ENCODE peak calls at places on chromosomes 2 and 18, in seven cellular contexts. F is aorta, C is uterus, D is HCT116, X is mesendoderm, E is transverse colon, T is GM23338. H is an unnamed sample. For H3K4me1, the result is how much of the 10 kb centered on the place peaks cover.

GRCh38 chr2:129914538-129915302 is 64.7 kb upstream of the RAB6C start:
- DNase-seq in F (no peak), C (no peak), D (no peak), X (no peak), E (no peak), T (no peak), H (no peak)

GRCh38 chr2:127651987-127652550 is 6.1 kb downstream of the GPR17 start:
- DNase-seq in F (no peak), C (peak), D (no peak), X (no peak), E (peak), T (no peak), H (no peak)

GRCh38 chr2:181952413-181953226 is 33.0 kb upstream of the PPP1R1C start:
- DNase-seq in F (no peak), C (no peak), D (no peak), X (no peak), E (no peak), T (no peak), H (no peak)

GRCh38 chr18:51890762-51891161 is 449.2 kb upstream of the DCC start:
- DNase-seq in F (no peak), C (no peak), D (no peak), X (no peak), E (peak), T (no peak), H (peak)

GRCh38 chr2:197136452-197136851 is 174.1 kb downstream of the ANKRD44 start:
- DNase-seq in F (no peak), C (no peak), D (no peak), X (no peak), E (no peak), T (no peak), H (no peak)

GRCh38 chr18:25284861-25285574 is 66.9 kb downstream of the ZNF521 start:
- DNase-seq in F (no peak), C (peak), D (no peak), X (peak), E (no peak), T (peak), H (no peak)

GRCh38 chr18:47999801-48000248 is 69.4 kb upstream of the SMAD2 start:
- DNase-seq in F (no peak), C (no peak), D (no peak), X (no peak), E (no peak), T (no peak), H (no peak)

GRCh38 chr2:223585691-223586090 is 16.5 kb downstream of the SCG2 start:
- DNase-seq in F (no peak), C (no peak), D (no peak), X (no peak), E (no peak), T (no peak), H (no peak)

GRCh38 chr2:23711979-23712755 is 214.8 kb downstream of the ATAD2B start:
- DNase-seq in F (no peak), C (no peak), D (no peak), X (peak), E (no peak), T (peak), H (no peak)

GRCh38 chr2:45332567-45332966 is 278.5 kb downstream of the SRBD1 start:
- DNase-seq in F (no peak), C (no peak), D (no peak), X (peak), E (no peak), T (no peak), H (no peak)

DNA sequence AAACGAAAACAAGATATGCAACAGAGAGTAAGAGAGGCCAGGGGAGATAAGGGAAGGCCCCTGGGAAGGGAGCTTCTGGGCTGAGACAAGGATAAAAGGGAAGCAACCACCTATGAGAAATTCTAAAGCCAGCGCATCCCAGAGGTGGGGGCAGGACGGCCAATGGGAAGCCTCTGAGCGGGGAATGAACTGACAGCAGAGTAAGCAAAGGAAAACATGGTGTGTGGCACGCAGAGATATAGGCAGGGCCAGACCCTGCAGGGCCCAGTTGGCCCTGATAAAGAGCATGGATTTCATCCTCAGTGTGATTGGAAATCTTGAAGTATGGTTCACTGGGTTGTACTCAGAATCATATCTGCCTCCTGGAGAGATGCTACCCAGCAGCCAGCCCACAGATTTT is 78.7 kb downstream of the IRS1 start:
- DNase-seq in F (no peak), C (no peak), D (no peak), X (peak), E (no peak), T (peak), H (no peak)
- H3K4me1 ChIP-seq in F (under half), C (under half), D (under half), X (under half), E (under half), T (under half), H (under half)

DNA sequence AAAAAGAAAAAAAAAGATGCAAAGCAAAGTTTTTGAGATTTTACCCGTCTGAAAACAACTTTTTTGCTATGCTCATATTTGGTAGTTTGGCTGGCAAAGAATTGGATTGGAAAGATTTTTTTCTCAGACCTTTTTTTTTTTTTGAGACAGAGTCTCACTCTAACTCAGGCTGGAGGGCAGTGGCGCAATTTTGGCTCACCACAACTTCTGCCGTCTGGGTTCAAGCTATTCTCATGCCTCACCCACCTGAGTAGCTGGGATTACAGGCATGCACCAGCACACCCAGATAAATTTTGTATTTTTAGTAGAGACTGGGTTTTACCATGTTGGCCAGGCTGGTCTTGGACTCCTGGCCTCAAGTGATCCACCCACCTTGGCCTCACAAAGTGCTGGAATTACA is 56.3 kb upstream of the TANC1 start:
- DNase-seq in F (no peak), C (no peak), D (no peak), X (no peak), E (no peak), T (no peak), H (no peak)
- H3K4me1 ChIP-seq in F (under half), C (under half), D (under half), X (under half), E (under half), T (under half), H (under half)

DNA sequence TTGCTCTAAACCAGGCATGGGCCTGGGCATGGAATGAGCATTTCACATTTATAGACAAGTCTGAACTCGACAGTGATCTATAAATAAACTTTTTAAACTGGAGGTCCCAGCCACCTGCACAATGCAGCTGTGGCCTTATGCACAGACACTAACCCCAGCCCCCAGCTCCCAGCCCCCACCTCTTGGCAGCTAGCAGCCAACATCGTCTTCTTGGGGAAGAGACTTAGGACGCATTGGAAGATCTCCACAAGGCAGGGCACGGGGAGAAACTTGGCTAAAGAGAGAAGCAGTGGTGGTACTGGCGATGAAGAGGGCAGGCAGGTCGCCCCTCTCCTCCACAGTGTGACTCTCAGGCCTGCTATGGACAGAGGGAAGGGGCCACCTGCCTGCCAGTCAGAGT is 213.2 kb downstream of the ANAPC1 start:
- DNase-seq in F (no peak), C (no peak), D (no peak), X (no peak), E (no peak), T (no peak), H (no peak)
- H3K4me1 ChIP-seq in F (under half), C (under half), D (under half), X (under half), E (under half), T (under half), H (under half)

GRCh38 chr2:10345813-10346212 is 43.1 kb downstream of the HPCAL1 start:
- DNase-seq in F (no peak), C (no peak), D (no peak), X (no peak), E (no peak), T (no peak), H (no peak)

GRCh38 chr2:10346929-10347558 is 44.3 kb downstream of the HPCAL1 start:
- DNase-seq in F (peak), C (no peak), D (no peak), X (no peak), E (no peak), T (peak), H (no peak)

GRCh38 chr2:10349725-10350124 is 47.0 kb downstream of the HPCAL1 start:
- DNase-seq in F (no peak), C (no peak), D (no peak), X (no peak), E (no peak), T (no peak), H (no peak)

GRCh38 chr2:10345126-10345525 is 42.4 kb downstream of the HPCAL1 start:
- DNase-seq in F (no peak), C (no peak), D (no peak), X (no peak), E (no peak), T (no peak), H (no peak)

GRCh38 chr2:10347559-10347941 is 44.8 kb downstream of the HPCAL1 start:
- DNase-seq in F (no peak), C (no peak), D (no peak), X (no peak), E (no peak), T (no peak), H (no peak)
- H3K4me1 ChIP-seq in F (under half), C (under half), D (under half), X (under half), E (under half), T (under half), H (under half)

GRCh38 chr2:85547859-85548607 is 9.1 kb downstream of the MAT2A start:
- DNase-seq in F (no peak), C (no peak), D (no peak), X (no peak), E (no peak), T (no peak), H (no peak)

GRCh38 chr2:85542777-85543176 is 3.8 kb downstream of the MAT2A start:
- DNase-seq in F (no peak), C (no peak), D (no peak), X (no peak), E (no peak), T (no peak), H (no peak)

GRCh38 chr2:85547089-85547858 is 8.3 kb downstream of the MAT2A start:
- DNase-seq in F (no peak), C (no peak), D (no peak), X (no peak), E (no peak), T (no peak), H (no peak)

GRCh38 chr2:85548608-85548900 is 9.6 kb downstream of the MAT2A start:
- DNase-seq in F (no peak), C (no peak), D (no peak), X (no peak), E (no peak), T (no peak), H (no peak)

DNA sequence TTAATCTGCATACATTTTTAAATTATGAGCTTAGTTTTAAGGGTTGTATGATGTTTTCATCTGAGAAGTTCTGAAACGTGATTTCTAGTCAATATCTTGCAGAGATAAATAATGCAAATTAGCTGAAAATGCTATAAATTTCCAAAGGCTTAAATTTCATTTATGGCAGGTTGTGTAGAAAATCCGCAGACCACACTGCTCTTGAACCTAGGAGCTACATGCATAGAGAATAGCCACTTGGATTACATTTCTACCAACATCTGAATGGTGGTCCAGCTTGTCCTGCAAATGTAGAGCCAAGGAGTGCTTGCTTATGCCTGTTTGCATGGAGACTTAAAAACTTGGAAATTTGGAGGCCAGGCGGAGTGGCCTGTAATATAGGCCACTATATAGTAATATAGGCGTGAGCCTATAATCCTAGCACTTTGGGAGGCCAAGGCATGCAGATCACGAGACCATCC is 6.8 kb downstream of the MAT2A start:
- DNase-seq in F (no peak), C (no peak), D (peak), X (peak), E (no peak), T (no peak), H (no peak)
- H3K4me1 ChIP-seq in F (under half), C (under half), D (under half), X (under half), E (under half), T (under half), H (under half)